ENCODE peak calls at places on chromosomes 7 and 10, in four cellular contexts. D, V, B and L are unnamed samples.

GRCh38 chr10:60942604-60943269 is 1.2 kb downstream of the RHOBTB1 start:
- DNase-seq in D (peak), V (peak), B (peak), L (peak)

GRCh38 chr7:158378978-158379377 is 208.6 kb downstream of the PTPRN2 start:
- DNase-seq in D (no peak), V (no peak), B (no peak), L (no peak)

GRCh38 chr10:113056468-113057021 is 106.5 kb downstream of the TCF7L2 start:
- DNase-seq in D (peak), V (peak), B (no peak), L (peak)

GRCh38 chr7:129853661-129854268 is 99.0 kb downstream of the UBE2H start:
- DNase-seq in D (peak), V (no peak), B (no peak), L (peak)

GRCh38 chr10:88538038-88538437 is 45.1 kb downstream of the RNLS start:
- DNase-seq in D (peak), V (peak), B (no peak), L (peak)

GRCh38 chr7:9557853-9558252 is 1124.4 kb downstream of the NXPH1 start:
- DNase-seq in D (no peak), V (no peak), B (no peak), L (no peak)

GRCh38 chr10:12130237-12130872 is 878 bp downstream of the SEC61A2 start:
- DNase-seq in D (peak), V (peak), B (no peak), L (peak)

GRCh38 chr7:28605427-28605826 is 193.1 kb downstream of the CREB5 start:
- DNase-seq in D (no peak), V (no peak), B (no peak), L (no peak)

GRCh38 chr7:153398789-153399553 is 639.4 kb downstream of the ACTR3B start:
- DNase-seq in D (no peak), V (no peak), B (no peak), L (no peak)

GRCh38 chr7:105876964-105877601 is 684 bp upstream of the ATXN7L1 start:
- DNase-seq in D (peak), V (peak), B (peak), L (peak)

GRCh38 chr7:16298221-16298620 is 123.1 kb downstream of the CRPPA start:
- DNase-seq in D (no peak), V (no peak), B (no peak), L (no peak)

GRCh38 chr7:959271-959670 is 4.8 kb upstream of the ADAP1 start:
- DNase-seq in D (no peak), V (no peak), B (peak), L (no peak)

GRCh38 chr10:7161484-7162283 is 249.2 kb downstream of the SFMBT2 start:
- DNase-seq in D (peak), V (peak), B (no peak), L (no peak)

DNA sequence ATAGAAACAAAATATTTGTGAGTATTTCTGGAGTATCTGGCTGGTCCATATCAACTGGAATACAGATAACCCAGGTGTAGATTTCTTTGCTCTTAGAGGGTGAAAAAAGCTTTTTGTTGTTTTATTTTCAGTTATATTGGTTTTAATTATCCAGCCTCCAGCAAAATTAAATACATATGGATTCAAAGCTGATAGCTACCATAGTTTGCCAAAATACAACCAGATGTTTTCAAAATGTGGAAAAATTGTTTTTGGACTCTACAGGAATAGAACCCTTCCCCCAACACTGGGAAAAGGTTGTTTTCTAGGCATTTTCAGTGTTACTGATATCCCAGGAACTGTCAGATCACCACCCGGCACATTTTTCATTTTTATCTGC is 30.1 kb downstream of the LRRC17 start:
- DNase-seq in D (peak), V (no peak), B (no peak), L (no peak)
- H3K4me3 ChIP-seq in D (no peak), V (no peak), B (no peak), L (no peak)

GRCh38 chr7:2730846-2731770 is 43.1 kb downstream of the AMZ1 start:
- DNase-seq in D (no peak), V (no peak), B (peak), L (no peak)

GRCh38 chr7:2734761-2735571 is 47.0 kb downstream of the AMZ1 start:
- DNase-seq in D (no peak), V (no peak), B (no peak), L (no peak)

GRCh38 chr7:2732388-2732787 is 44.4 kb downstream of the AMZ1 start:
- DNase-seq in D (no peak), V (no peak), B (no peak), L (no peak)

GRCh38 chr7:2734084-2734601 is 46.1 kb downstream of the AMZ1 start:
- DNase-seq in D (no peak), V (no peak), B (no peak), L (no peak)

DNA sequence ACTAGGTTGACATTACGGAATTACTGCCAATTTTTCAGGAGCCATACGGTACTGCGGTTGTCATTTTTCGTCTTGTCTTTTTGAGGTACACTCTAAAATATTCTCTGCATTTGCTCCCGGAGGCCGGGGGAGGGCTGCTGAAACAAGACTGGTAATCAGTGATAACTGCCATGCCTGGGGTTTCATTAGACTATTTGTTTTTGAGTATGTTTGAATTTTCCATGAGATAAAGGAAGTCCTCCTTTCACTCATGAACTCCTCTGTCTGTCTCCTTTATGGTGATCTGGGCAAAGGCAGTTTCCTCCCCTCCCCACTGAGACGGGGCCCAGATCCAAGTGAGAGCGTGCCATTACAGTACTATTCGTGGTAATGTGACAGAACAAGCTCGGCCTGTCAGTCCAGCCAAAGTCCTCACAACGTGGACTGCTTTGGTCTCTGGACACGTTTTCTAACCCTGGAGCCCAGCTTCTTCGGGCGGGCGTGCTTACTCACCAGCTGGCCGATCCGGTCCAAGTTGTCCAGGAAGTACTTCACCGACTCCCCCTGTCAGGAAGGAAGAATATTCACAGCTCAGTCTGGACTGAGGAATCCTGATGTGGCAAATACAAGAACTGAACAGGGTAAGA is 45.1 kb downstream of the AMZ1 start:
- DNase-seq in D (peak), V (peak), B (peak), L (peak)
- TF ChIP-seq CTCF in D (peak), V (no peak), B (no peak), L (no peak)

DNA sequence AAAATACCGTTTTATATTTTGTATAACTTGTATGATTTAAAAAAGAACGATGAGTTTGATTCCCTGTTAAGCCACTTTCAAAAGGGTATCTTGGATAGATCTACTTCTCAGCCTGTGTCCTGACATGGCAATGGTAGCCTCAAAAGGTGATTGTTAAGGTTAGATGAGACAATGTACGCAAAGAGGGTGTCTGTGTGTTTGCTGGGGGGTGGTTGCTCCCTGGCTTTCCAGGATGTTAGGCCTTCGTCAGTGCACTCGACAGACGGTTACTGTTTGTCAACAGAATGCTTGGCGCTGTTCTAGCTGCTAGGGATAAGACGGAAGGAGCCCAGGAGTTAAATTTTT is 90.3 kb downstream of the NEURL1 start:
- DNase-seq in D (no peak), V (no peak), B (no peak), L (no peak)
- H3K4me3 ChIP-seq in D (no peak), V (peak), B (peak), L (no peak)

GRCh38 chr7:93890464-93891068 is at the start of gene TFPI2:
- DNase-seq in D (peak), V (peak), B (peak), L (peak)
- TF ChIP-seq CTCF in D (no peak), V (no peak), B (no peak), L (peak)